ENCODE peak calls at places on chromosomes 6 and 20, in five cellular contexts. Z, J, F, D and C are unnamed samples.

GRCh38 chr6:50145125-50145524 is 95.4 kb upstream of the DEFB112 start:
- DNase-seq in F (no peak), J (peak), D (no peak), Z (no peak), C (no peak)

GRCh38 chr6:166488081-166488685 is 98.3 kb downstream of the RAMACL start:
- DNase-seq in J (peak), D (no peak), F (peak), Z (no peak), C (peak)

GRCh38 chr20:45339084-45339483 is 9.1 kb downstream of the SDC4 start:
- DNase-seq in F (no peak), J (no peak), D (no peak), Z (no peak), C (no peak)

GRCh38 chr6:37456816-37457560 is 24.0 kb downstream of the CMTR1 start:
- DNase-seq in Z (no peak), J (peak), F (no peak), D (no peak), C (peak)

GRCh38 chr6:56297022-56297995 is 49.9 kb upstream of the COL21A1 start:
- DNase-seq in J (no peak), D (no peak), Z (no peak), F (no peak), C (no peak)

GRCh38 chr6:10413850-10414765 is 766 bp downstream of the TFAP2A start:
- DNase-seq in Z (no peak), D (peak), J (no peak), F (no peak), C (no peak)

GRCh38 chr6:3340358-3340798 is 81.6 kb downstream of the PSMG4 start:
- DNase-seq in Z (no peak), J (peak), D (no peak), F (no peak), C (no peak)

GRCh38 chr6:139932671-139933070 is 558.2 kb upstream of the CITED2 start:
- DNase-seq in F (no peak), J (no peak), D (no peak), Z (no peak), C (no peak)

GRCh38 chr6:155530219-155530834 is 74.7 kb upstream of the NOX3 start:
- DNase-seq in J (peak), F (no peak), Z (no peak), D (no peak), C (no peak)

GRCh38 chr6:113813207-113813606 is 43.9 kb upstream of the MARCKS start:
- DNase-seq in D (no peak), F (no peak), Z (no peak), J (peak), C (no peak)

GRCh38 chr20:32517914-32518592 is 67.1 kb downstream of the NOL4L start:
- DNase-seq in D (no peak), J (no peak), Z (no peak), F (no peak), C (no peak)

GRCh38 chr6:33313709-33314514 is at the start of gene TAPBP:
- DNase-seq in J (peak), F (peak), D (peak), Z (no peak), C (peak)

GRCh38 chr20:483791-484644 is 21.7 kb upstream of the TBC1D20 start:
- DNase-seq in Z (peak), F (no peak), J (no peak), D (no peak), C (peak)

GRCh38 chr6:112275365-112275764 is 21.0 kb upstream of the LAMA4 start:
- DNase-seq in D (no peak), Z (no peak), J (no peak), F (no peak), C (no peak)

GRCh38 chr6:53436904-53437303 is 88.2 kb upstream of the ELOVL5 start:
- DNase-seq in J (peak), D (no peak), F (no peak), Z (no peak), C (no peak)

GRCh38 chr6:43916924-43917877 is 147.2 kb downstream of the VEGFA start:
- DNase-seq in J (peak), D (no peak), Z (no peak), F (no peak), C (peak)

GRCh38 chr20:64119301-64119680 is 11.9 kb upstream of the NPBWR2 start:
- DNase-seq in Z (no peak), F (no peak), D (peak), J (no peak), C (peak)

GRCh38 chr20:43558412-43559146 is at the start of gene SGK2:
- DNase-seq in F (no peak), Z (no peak), J (peak), D (no peak), C (peak)

GRCh38 chr20:33559994-33560393 is 70.1 kb downstream of the CBFA2T2 start:
- DNase-seq in F (no peak), J (no peak), D (no peak), Z (no peak), C (no peak)

GRCh38 chr6:149895702-149896310 is 2.1 kb downstream of the RAET1E start:
- DNase-seq in Z (no peak), F (peak), D (no peak), J (peak), C (no peak)

GRCh38 chr6:146358341-146359046 is 185.1 kb upstream of the RAB32 start:
- DNase-seq in F (no peak), D (no peak), J (peak), Z (no peak), C (no peak)

GRCh38 chr20:63553251-63553932 is 567 bp upstream of the FNDC11 start:
- DNase-seq in D (peak), Z (no peak), F (peak), J (peak), C (peak)

GRCh38 chr20:62002882-62003480 is 62.7 kb downstream of the TAF4 start:
- DNase-seq in Z (no peak), D (no peak), J (no peak), F (no peak), C (no peak)

GRCh38 chr20:46681032-46681854 is 8.0 kb downstream of the TP53RK start:
- DNase-seq in J (peak), Z (no peak), D (peak), F (peak), C (no peak)

GRCh38 chr20:57656252-57656820 is 36.1 kb upstream of the ZBP1 start:
- DNase-seq in J (no peak), F (no peak), D (peak), Z (no peak), C (peak)

GRCh38 chr6:72140795-72141194 is 254.4 kb downstream of the RIMS1 start:
- DNase-seq in J (no peak), F (no peak), Z (no peak), D (no peak), C (no peak)

GRCh38 chr20:21360686-21361085 is 36.6 kb downstream of the NKX2-4 start:
- DNase-seq in F (no peak), Z (no peak), D (no peak), J (no peak), C (no peak)

GRCh38 chr20:24695529-24696225 is 226.2 kb downstream of the SYNDIG1 start:
- DNase-seq in Z (no peak), D (no peak), F (no peak), J (no peak), C (no peak)

GRCh38 chr6:155646443-155646842 is 190.8 kb upstream of the NOX3 start:
- DNase-seq in D (no peak), Z (no peak), F (no peak), J (no peak), C (no peak)

GRCh38 chr20:63955281-63955845 is 853 bp downstream of the UCKL1 start:
- DNase-seq in Z (no peak), D (no peak), F (peak), J (peak), C (no peak)

GRCh38 chr6:31861919-31862343 is 690 bp downstream of the NEU1 start:
- DNase-seq in Z (no peak), J (no peak), D (no peak), F (no peak), C (no peak)

GRCh38 chr6:106766201-106766600 is 136.8 kb downstream of the QRSL1 start:
- DNase-seq in D (no peak), Z (no peak), F (no peak), J (no peak), C (no peak)